ENCODE peak calls at places on chromosomes 6 and 20, in five cellular contexts. T is H9, G is gastrocnemius medialis, H is uterus, Q is RWPE2. E is an unnamed sample. For H3K4me1, the result is how much of the 10 kb centered on the place peaks cover.

GRCh38 chr6:7631466-7631865 is 41.5 kb downstream of the SNRNP48 start:
- DNase-seq in G (no peak), T (no peak), H (no peak), Q (no peak), E (no peak)

GRCh38 chr6:83592770-83593394 is 80.5 kb downstream of the PRSS35 start:
- DNase-seq in H (no peak), G (no peak), Q (no peak), T (peak), E (no peak)

GRCh38 chr6:81842254-81842653 is 89.8 kb upstream of the TENT5A start:
- DNase-seq in H (no peak), Q (no peak), G (no peak), T (no peak), E (no peak)

GRCh38 chr6:50600280-50600679 is 113.0 kb upstream of the TFAP2D start:
- DNase-seq in T (no peak), H (no peak), Q (no peak), G (no peak), E (no peak)

GRCh38 chr6:130994319-130995097 is 68.5 kb downstream of the EPB41L2 start:
- DNase-seq in G (no peak), Q (no peak), H (no peak), T (no peak), E (no peak)

GRCh38 chr20:18805881-18806280 is 7.7 kb upstream of the SCP2D1 start:
- DNase-seq in G (no peak), Q (no peak), H (no peak), T (no peak), E (no peak)

GRCh38 chr6:37919417-37920157 is 100.1 kb downstream of the ZFAND3 start:
- DNase-seq in T (no peak), H (no peak), G (no peak), Q (no peak), E (no peak)

GRCh38 chr6:148999921-149000589 is 253.2 kb downstream of the UST start:
- DNase-seq in G (peak), T (no peak), Q (no peak), H (peak), E (no peak)

GRCh38 chr6:154450498-154450897 is 60.0 kb downstream of the CNKSR3 start:
- DNase-seq in G (no peak), Q (no peak), T (no peak), H (no peak), E (no peak)

GRCh38 chr20:50591233-50591852 is 81.2 kb downstream of the PTPN1 start:
- DNase-seq in T (no peak), Q (no peak), H (no peak), G (no peak), E (no peak)

GRCh38 chr6:142297996-142298753 is 3.6 kb upstream of the ADGRG6 start:
- DNase-seq in G (no peak), H (no peak), Q (no peak), T (no peak), E (no peak)

GRCh38 chr6:23003671-23004598 is 434.6 kb downstream of the HDGFL1 start:
- DNase-seq in H (peak), G (peak), T (no peak), Q (no peak), E (no peak)

GRCh38 chr6:70667256-70667710 is 400 bp upstream of the SMAP1 start:
- DNase-seq in G (no peak), H (no peak), Q (no peak), T (no peak), E (no peak)

GRCh38 chr6:39849764-39850163 is 57.6 kb downstream of the DAAM2 start:
- DNase-seq in G (no peak), T (no peak), H (no peak), Q (no peak), E (no peak)

GRCh38 chr20:8709627-8710026 is 359.3 kb upstream of the PLCB4 start:
- DNase-seq in T (no peak), Q (no peak), G (no peak), H (no peak), E (no peak)

GRCh38 chr20:52972965-52973819 is 1.0 kb downstream of the TSHZ2 start:
- DNase-seq in Q (peak), G (no peak), T (peak), H (peak), E (no peak)

GRCh38 chr6:81890846-81891245 is 138.4 kb upstream of the TENT5A start:
- DNase-seq in H (no peak), T (no peak), G (no peak), Q (no peak), E (no peak)

GRCh38 chr6:37099442-37099841 is 70.5 kb upstream of the PIM1 start:
- DNase-seq in H (no peak), G (peak), Q (no peak), T (no peak), E (no peak)

GRCh38 chr6:144811140-144811539 is 526.0 kb downstream of the UTRN start:
- DNase-seq in T (no peak), Q (no peak), G (no peak), H (no peak), E (no peak)

GRCh38 chr6:33613146-33613793 is 7.9 kb upstream of the ITPR3 start:
- DNase-seq in G (no peak), H (no peak), T (no peak), Q (no peak), E (no peak)

GRCh38 chr20:9912858-9913434 is 74.1 kb upstream of the PAK5 start:
- DNase-seq in T (peak), G (no peak), H (peak), Q (no peak), E (no peak)

GRCh38 chr6:80363501-80363900 is 257.0 kb downstream of the BCKDHB start:
- DNase-seq in G (no peak), T (no peak), H (no peak), Q (no peak), E (no peak)

GRCh38 chr6:86118271-86118670 is 475.6 kb upstream of the SYNCRIP start:
- DNase-seq in H (no peak), G (no peak), Q (no peak), T (no peak), E (no peak)

GRCh38 chr6:5471044-5471443 is 209.7 kb downstream of the FARS2 start:
- DNase-seq in Q (no peak), G (no peak), T (peak), H (peak), E (no peak)

GRCh38 chr6:84524636-84525035 is 239.8 kb downstream of the TBX18 start:
- DNase-seq in G (no peak), T (no peak), H (no peak), Q (no peak), E (no peak)

GRCh38 chr6:11785953-11786579 is 7.5 kb upstream of the ADTRP start:
- DNase-seq in Q (no peak), H (no peak), T (no peak), G (no peak), E (no peak)

GRCh38 chr6:85670573-85670972 is 27.9 kb upstream of the SYNCRIP start:
- DNase-seq in T (no peak), H (no peak), Q (no peak), G (no peak), E (no peak)

GRCh38 chr6:134925800-134926199 is 24.1 kb downstream of the ALDH8A1 start:
- DNase-seq in H (no peak), G (no peak), T (no peak), Q (no peak), E (no peak)

GRCh38 chr6:33419580-33420492 is at the start of gene SYNGAP1:
- DNase-seq in T (peak), G (no peak), H (peak), Q (no peak), E (no peak)

GRCh38 chr6:170553686-170554085 is 483 bp upstream of the TBP start:
- DNase-seq in H (no peak), T (no peak), Q (no peak), G (no peak), E (no peak)

GRCh38 chr6:104713982-104714381 is 145.7 kb downstream of the HACE1 start:
- DNase-seq in H (no peak), T (no peak), G (no peak), Q (no peak), E (no peak)

GRCh38 chr6:9628819-9629218 is 786.1 kb downstream of the TFAP2A start:
- DNase-seq in Q (no peak), T (no peak), H (no peak), G (no peak), E (no peak)

GRCh38 chr6:116011520-116011919 is 49.2 kb downstream of the FRK start:
- DNase-seq in T (no peak), Q (no peak), H (no peak), G (no peak), E (no peak)

GRCh38 chr6:3496395-3496794 is 39.5 kb upstream of the SLC22A23 start:
- DNase-seq in T (no peak), G (no peak), Q (no peak), H (no peak), E (no peak)

GRCh38 chr6:3501826-3502505 is 45.1 kb upstream of the SLC22A23 start:
- DNase-seq in Q (no peak), H (no peak), T (no peak), G (no peak), E (no peak)

GRCh38 chr6:3500262-3501001 is 43.6 kb upstream of the SLC22A23 start:
- DNase-seq in T (no peak), G (no peak), H (no peak), Q (no peak), E (no peak)

GRCh38 chr6:3504354-3504753 is 47.5 kb upstream of the SLC22A23 start:
- DNase-seq in H (no peak), G (no peak), T (no peak), Q (no peak), E (no peak)

GRCh38 chr6:3499603-3500002 is 42.8 kb upstream of the SLC22A23 start:
- DNase-seq in T (no peak), H (no peak), Q (no peak), G (no peak), E (no peak)
- H3K4me1 ChIP-seq in T (under half), H (under half), Q (under half), G (under half), E (under half)

GRCh38 chr6:56246941-56247653 is at the start of gene COL21A1:
- DNase-seq in H (peak), T (peak), G (peak), Q (no peak), E (peak)
- TF ChIP-seq CTCF in H (no peak), T (peak), G (no peak), Q (no peak), E (peak)

GRCh38 chr6:138155443-138155842 is 6.3 kb upstream of the ARFGEF3 start:
- DNase-seq in G (no peak), Q (no peak), T (no peak), H (no peak), E (no peak)

GRCh38 chr6:138159246-138159645 is 2.5 kb upstream of the ARFGEF3 start:
- DNase-seq in G (no peak), H (no peak), Q (no peak), T (no peak), E (no peak)

GRCh38 chr6:138160329-138161117 is 1.2 kb upstream of the ARFGEF3 start:
- DNase-seq in H (no peak), G (no peak), Q (no peak), T (no peak), E (no peak)

GRCh38 chr6:138161118-138161433 is 663 bp upstream of the ARFGEF3 start:
- DNase-seq in H (no peak), T (no peak), Q (no peak), G (no peak), E (no peak)

GRCh38 chr6:138157986-138158638 is 3.6 kb upstream of the ARFGEF3 start:
- DNase-seq in T (no peak), G (no peak), Q (no peak), H (no peak), E (no peak)
- H3K27ac ChIP-seq in T (no peak), G (no peak), Q (no peak), H (no peak), E (no peak)

DNA sequence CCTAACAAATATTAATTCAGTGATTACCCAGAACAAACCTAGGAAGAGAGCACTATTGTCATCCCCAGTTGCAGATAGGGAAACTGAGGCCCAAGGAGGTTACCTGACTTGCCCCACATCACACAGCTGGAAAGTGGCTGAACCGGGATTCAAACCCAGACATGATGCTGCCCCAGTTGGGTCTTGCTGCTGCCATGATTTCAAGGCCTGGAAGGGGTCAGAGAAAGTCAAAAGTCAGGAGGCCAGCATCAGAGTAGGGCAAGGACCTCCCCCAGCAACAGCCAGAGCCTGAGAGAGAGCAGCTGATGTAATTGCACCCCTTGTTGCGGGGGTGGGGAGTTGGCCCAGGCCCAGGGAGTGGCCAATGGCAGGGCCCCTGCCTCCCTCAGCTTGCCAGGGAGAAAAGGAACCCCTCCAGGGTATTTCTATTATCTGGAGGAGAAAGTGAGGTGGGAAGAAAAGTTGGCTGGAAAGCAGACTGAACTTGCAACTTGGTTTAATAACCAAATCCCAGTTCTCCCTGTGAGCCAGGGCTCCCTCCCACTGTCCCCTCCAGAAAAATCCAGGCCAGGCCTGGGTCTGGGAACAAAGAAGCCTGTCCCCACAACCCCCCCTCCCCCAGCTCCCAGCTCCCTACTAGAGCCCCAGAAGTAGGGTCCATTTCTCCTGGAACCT is 83.6 kb downstream of the MRPL14 start:
- DNase-seq in H (peak), G (no peak), Q (no peak), T (peak), E (no peak)
- H3K4me1 ChIP-seq in H (under half), G (under half), Q (under half), T (under half), E (under half)

DNA sequence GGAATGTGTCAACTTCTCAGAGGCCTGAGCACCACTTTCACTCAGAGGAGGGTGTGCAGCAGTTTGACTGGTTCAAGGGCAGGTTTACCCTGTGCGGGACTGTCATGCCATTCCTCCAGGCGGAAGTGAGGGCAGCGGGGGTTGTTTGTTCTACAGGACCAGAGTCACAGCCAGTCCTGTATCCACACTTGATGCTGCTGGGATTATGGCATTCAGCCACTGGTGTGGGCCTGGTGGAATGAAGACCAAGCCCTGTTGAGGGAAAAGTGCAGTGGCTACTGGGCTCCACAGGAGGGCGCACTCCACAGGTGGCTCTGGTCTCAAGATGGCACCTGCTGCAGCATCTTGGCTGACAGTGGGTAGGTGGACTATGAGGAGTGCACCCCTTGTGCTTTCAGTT is 14.8 kb downstream of the SEMG2 start:
- DNase-seq in T (peak), G (no peak), Q (peak), H (no peak), E (no peak)
- TF ChIP-seq CTCF in T (peak), G (no peak), Q (peak), H (no peak), E (no peak)

GRCh38 chr6:43508481-43509141 is 1.5 kb downstream of the LRRC73 start:
- DNase-seq in T (no peak), Q (no peak), G (no peak), H (no peak), E (no peak)

GRCh38 chr6:43511824-43512415 is 1.8 kb upstream of the LRRC73 start:
- DNase-seq in Q (no peak), T (no peak), H (no peak), G (no peak), E (no peak)

GRCh38 chr6:43509142-43509983 is 783 bp downstream of the LRRC73 start:
- DNase-seq in Q (no peak), T (no peak), G (no peak), H (no peak), E (no peak)

GRCh38 chr6:43509984-43510826 is at the start of gene LRRC73:
- DNase-seq in G (peak), T (peak), Q (no peak), H (peak), E (peak)

DNA sequence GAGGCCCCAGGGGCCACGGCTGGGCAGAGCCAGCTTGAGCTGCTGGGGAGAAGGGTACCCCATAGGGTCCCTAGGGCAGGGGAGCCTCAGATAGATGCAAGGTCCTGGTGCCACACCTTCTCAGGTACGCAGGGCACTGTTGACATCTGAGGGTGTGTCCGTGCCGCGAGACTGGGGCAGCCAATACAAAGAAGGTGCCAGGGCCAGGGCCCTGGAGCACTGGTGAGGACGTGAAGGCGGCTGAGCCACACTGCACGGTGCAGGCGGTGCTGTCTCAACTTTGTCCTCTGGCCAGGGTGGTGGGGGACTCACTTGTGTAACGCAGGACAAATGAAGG is 649 bp upstream of the LRRC73 start:
- DNase-seq in Q (no peak), G (no peak), H (no peak), T (no peak), E (no peak)
- H3K27ac ChIP-seq in Q (peak), G (peak), H (peak), T (no peak), E (peak)